ENCODE peak calls at places on chromosomes 11 and 22, in ten cellular contexts. K, T, A, E, I, L, V, J, F and N are unnamed samples.

GRCh38 chr22:20111045-20111688 is 4.7 kb upstream of the RANBP1 start:
- DNase-seq in K (peak; percentile 5), T (no peak), A (no peak), E (peak; percentile 49), I (no peak), L (peak; percentile 62), V (no peak), J (no peak), F (peak; percentile 37), N (no peak)

GRCh38 chr11:35148163-35148562 is 9.2 kb downstream of the CD44 start:
- DNase-seq in K (no peak), T (no peak), A (no peak), E (peak; percentile 51), I (no peak), L (no peak), V (no peak), J (no peak), F (no peak), N (no peak)

GRCh38 chr11:61290905-61291690 is 4.0 kb downstream of the VWCE start:
- DNase-seq in K (no peak), T (no peak), A (no peak), E (no peak), I (no peak), L (peak; percentile 26), V (no peak), J (no peak), F (no peak), N (no peak)

GRCh38 chr22:35915477-35916013 is 113.1 kb downstream of the RBFOX2 start:
- DNase-seq in K (peak; percentile 66), T (peak; percentile 12), A (no peak), E (no peak), I (no peak), L (no peak), V (no peak), J (no peak), F (no peak), N (peak; percentile 39)

GRCh38 chr11:1127664-1128162 is 30.0 kb upstream of the MUC5AC start:
- DNase-seq in K (no peak), T (no peak), A (no peak), E (no peak), I (no peak), L (no peak), V (no peak), J (no peak), F (no peak), N (no peak)

GRCh38 chr11:15074206-15075161 is 1.1 kb downstream of the CALCB start:
- DNase-seq in K (peak; percentile 51), T (peak; percentile 20), A (peak; percentile 88), E (peak; percentile 90), I (no peak), L (peak; percentile 79), V (peak; percentile 64), J (peak; percentile 13), F (peak; percentile 92), N (no peak)

GRCh38 chr11:126914941-126915340 is 85.6 kb downstream of the KIRREL3 start:
- DNase-seq in K (peak; percentile 90), T (no peak), A (no peak), E (no peak), I (no peak), L (no peak), V (no peak), J (no peak), F (no peak), N (no peak)

GRCh38 chr22:41048791-41049717 is 43.3 kb upstream of the EP300 start:
- DNase-seq in K (peak; percentile 80), T (no peak), A (no peak), E (no peak), I (no peak), L (no peak), V (no peak), J (no peak), F (peak; percentile 45), N (no peak)

GRCh38 chr11:44659641-44660040 is 67.1 kb upstream of the TSPAN18 start:
- DNase-seq in K (no peak), T (no peak), A (no peak), E (no peak), I (no peak), L (no peak), V (no peak), J (no peak), F (no peak), N (no peak)

GRCh38 chr11:109859325-109859724 is 233.9 kb upstream of the ZC3H12C start:
- DNase-seq in K (peak; percentile 92), T (no peak), A (no peak), E (no peak), I (no peak), L (no peak), V (no peak), J (peak; percentile 65), F (no peak), N (no peak)

GRCh38 chr22:30821381-30821780 is 126.7 kb downstream of the OSBP2 start:
- DNase-seq in K (no peak), T (no peak), A (no peak), E (no peak), I (no peak), L (no peak), V (no peak), J (no peak), F (no peak), N (no peak)

GRCh38 chr11:17423533-17424310 is 35.3 kb upstream of the KCNJ11 start:
- DNase-seq in K (no peak), T (no peak), A (no peak), E (no peak), I (no peak), L (no peak), V (no peak), J (no peak), F (no peak), N (no peak)

GRCh38 chr22:41656515-41656914 is 32.2 kb downstream of the SNU13 start:
- DNase-seq in K (peak; percentile 11), T (no peak), A (no peak), E (no peak), I (no peak), L (no peak), V (no peak), J (no peak), F (no peak), N (no peak)